ENCODE peak calls at places on chromosome 20, in seven cellular contexts. One of them, this sample, is unnamed.

GRCh38 chr20:60256811-60257210 is 298.6 kb downstream of the CDH26 start:
- DNase-seq in foreskin fibroblast: no peak
- DNase-seq in NAMALWA: no peak
- DNase-seq in effector CD4-positive, alpha-beta T cell: no peak
- DNase-seq in GOT3: no peak
- DNase-seq in myocyte: no peak
- DNase-seq in HCT116: no peak
- DNase-seq in this sample: no peak

GRCh38 chr20:53666144-53666543 is 72.5 kb upstream of the ZNF217 start:
- DNase-seq in foreskin fibroblast: no peak
- DNase-seq in NAMALWA: no peak
- DNase-seq in effector CD4-positive, alpha-beta T cell: no peak
- DNase-seq in GOT3: no peak
- DNase-seq in myocyte: no peak
- DNase-seq in HCT116: no peak
- DNase-seq in this sample: no peak

GRCh38 chr20:53599910-53600632 is 6.4 kb upstream of the ZNF217 start:
- DNase-seq in foreskin fibroblast: no peak
- DNase-seq in NAMALWA: no peak
- DNase-seq in effector CD4-positive, alpha-beta T cell: no peak
- DNase-seq in GOT3: no peak
- DNase-seq in myocyte: no peak
- DNase-seq in HCT116: no peak
- DNase-seq in this sample: no peak

GRCh38 chr20:64222273-64222672 is 33.3 kb upstream of the PCMTD2 start:
- DNase-seq in foreskin fibroblast: peak
- DNase-seq in NAMALWA: no peak
- DNase-seq in effector CD4-positive, alpha-beta T cell: no peak
- DNase-seq in GOT3: no peak
- DNase-seq in myocyte: peak
- DNase-seq in HCT116: no peak
- DNase-seq in this sample: no peak

GRCh38 chr20:62739581-62740285 is 31.1 kb downstream of the NTSR1 start:
- DNase-seq in foreskin fibroblast: peak
- DNase-seq in NAMALWA: no peak
- DNase-seq in effector CD4-positive, alpha-beta T cell: peak
- DNase-seq in GOT3: no peak
- DNase-seq in myocyte: peak
- DNase-seq in HCT116: no peak
- DNase-seq in this sample: peak

GRCh38 chr20:46354920-46355654 is 46.8 kb upstream of the CDH22 start:
- DNase-seq in foreskin fibroblast: no peak
- DNase-seq in NAMALWA: no peak
- DNase-seq in effector CD4-positive, alpha-beta T cell: no peak
- DNase-seq in GOT3: no peak
- DNase-seq in myocyte: no peak
- DNase-seq in HCT116: no peak
- DNase-seq in this sample: no peak

GRCh38 chr20:41889871-41890224 is 271.7 kb upstream of the CHD6 start:
- DNase-seq in foreskin fibroblast: no peak
- DNase-seq in NAMALWA: no peak
- DNase-seq in effector CD4-positive, alpha-beta T cell: no peak
- DNase-seq in GOT3: no peak
- DNase-seq in myocyte: no peak
- DNase-seq in HCT116: no peak
- DNase-seq in this sample: no peak

GRCh38 chr20:35146299-35146921 is 726 bp downstream of the EDEM2 start:
- DNase-seq in foreskin fibroblast: peak
- DNase-seq in NAMALWA: peak
- DNase-seq in effector CD4-positive, alpha-beta T cell: no peak
- DNase-seq in GOT3: no peak
- DNase-seq in myocyte: peak
- DNase-seq in HCT116: no peak
- DNase-seq in this sample: peak

GRCh38 chr20:4064118-4064962 is 49.0 kb upstream of the RNF24 start:
- DNase-seq in foreskin fibroblast: peak
- DNase-seq in NAMALWA: no peak
- DNase-seq in effector CD4-positive, alpha-beta T cell: no peak
- DNase-seq in GOT3: peak
- DNase-seq in myocyte: peak
- DNase-seq in HCT116: peak
- DNase-seq in this sample: no peak

GRCh38 chr20:59136027-59136426 is 27.6 kb upstream of the ZNF831 start:
- DNase-seq in foreskin fibroblast: no peak
- DNase-seq in NAMALWA: no peak
- DNase-seq in effector CD4-positive, alpha-beta T cell: no peak
- DNase-seq in GOT3: no peak
- DNase-seq in myocyte: no peak
- DNase-seq in HCT116: no peak
- DNase-seq in this sample: no peak

This sample was measured in memory B cell.